ENCODE peak calls at places on chromosome 12, in eight cellular contexts. Q is pancreas, J is spleen, Y is fibroblast of lung, I is epithelial cell of esophagus, W is suprapubic skin, A is stomach, B is NB4. K is an unnamed sample.
A peak's percentile ranks its signal among the peaks of the same experiment; 100 is the strongest.

GRCh38 chr12:131752457-131752856 is 41.6 kb downstream of the SFSWAP start:
- DNase-seq in I (no peak), Y (no peak), Q (no peak), B (no peak), J (no peak), W (no peak), A (no peak), K (no peak)

GRCh38 chr12:76813972-76814371 is 50.1 kb downstream of the ZDHHC17 start:
- DNase-seq in Y (no peak), I (no peak), W (no peak), J (no peak), A (no peak), B (no peak), Q (no peak), K (no peak)

GRCh38 chr12:106079148-106079738 is 59.5 kb downstream of the NUAK1 start:
- DNase-seq in Q (no peak), J (no peak), Y (no peak), B (no peak), W (peak; percentile 6), A (no peak), I (no peak), K (no peak)

GRCh38 chr12:119988440-119988787 is 622 bp upstream of the BICDL1 start:
- DNase-seq in A (no peak), Y (peak; percentile 39), J (no peak), I (no peak), B (no peak), Q (no peak), W (no peak), K (no peak)

GRCh38 chr12:8667280-8667679 is 4.7 kb upstream of the MFAP5 start:
- DNase-seq in I (no peak), W (no peak), B (no peak), Q (no peak), Y (no peak), A (no peak), J (no peak), K (no peak)

GRCh38 chr12:50458606-50459005 is 46.2 kb upstream of the DIP2B start:
- DNase-seq in Y (no peak), Q (no peak), J (no peak), W (no peak), I (peak; percentile 19), B (no peak), A (no peak), K (no peak)

GRCh38 chr12:31386364-31386777 is 60.4 kb upstream of the SINHCAF start:
- DNase-seq in J (no peak), I (no peak), A (no peak), W (no peak), B (no peak), Y (no peak), Q (no peak), K (no peak)

GRCh38 chr12:3551976-3552725 is 61.1 kb downstream of the PRMT8 start:
- DNase-seq in I (no peak), B (no peak), A (peak; percentile 17), Y (no peak), J (no peak), W (no peak), Q (no peak), K (no peak)

GRCh38 chr12:125193798-125194562 is 128.7 kb downstream of the AACS start:
- DNase-seq in B (no peak), A (no peak), I (peak; percentile 31), Q (no peak), W (no peak), J (no peak), Y (no peak), K (no peak)

GRCh38 chr12:130634866-130635265 is 81.2 kb downstream of the RIMBP2 start:
- DNase-seq in J (no peak), W (no peak), A (no peak), B (no peak), I (no peak), Q (no peak), Y (no peak), K (no peak)

GRCh38 chr12:94056419-94057158 is 91.8 kb upstream of the PLXNC1 start:
- DNase-seq in Q (no peak), I (no peak), W (no peak), J (no peak), Y (no peak), A (no peak), B (no peak), K (no peak)

GRCh38 chr12:8698830-8699330 is 1.1 kb downstream of the RIMKLB start:
- DNase-seq in A (no peak), Q (no peak), Y (peak; percentile 43), B (no peak), I (peak; percentile 50), J (no peak), W (no peak), K (no peak)

GRCh38 chr12:55685671-55686070 is 22.0 kb downstream of the ITGA7 start:
- DNase-seq in B (no peak), A (no peak), Y (no peak), W (no peak), J (no peak), I (no peak), Q (no peak), K (no peak)

GRCh38 chr12:109020136-109020535 is 732 bp downstream of the SVOP start:
- DNase-seq in B (no peak), J (no peak), Q (no peak), I (no peak), A (no peak), Y (no peak), W (no peak), K (no peak)

GRCh38 chr12:2844786-2845185 is 10.0 kb upstream of the NRIP2 start:
- DNase-seq in Q (no peak), W (no peak), J (no peak), B (no peak), I (no peak), A (no peak), Y (no peak), K (no peak)

GRCh38 chr12:2239376-2240010 is 186.7 kb downstream of the CACNA1C start:
- DNase-seq in W (no peak), B (no peak), Y (peak; percentile 65), A (no peak), J (no peak), I (no peak), Q (no peak), K (no peak)

GRCh38 chr12:53044052-53044581 is 5.7 kb upstream of the TNS2 start:
- DNase-seq in B (peak; percentile 37), A (no peak), Q (peak; percentile 53), Y (no peak), J (no peak), W (no peak), I (no peak), K (peak; percentile 20)

GRCh38 chr12:90253142-90253541 is 544.5 kb upstream of the ATP2B1 start:
- DNase-seq in W (no peak), B (peak; percentile 78), I (no peak), A (no peak), Q (no peak), Y (no peak), J (no peak), K (no peak)

GRCh38 chr12:120618954-120619615 is 21.3 kb upstream of the CABP1 start:
- DNase-seq in J (no peak), W (no peak), A (no peak), Y (no peak), Q (no peak), B (no peak), I (no peak), K (no peak)

GRCh38 chr12:46224401-46224800 is 44.4 kb downstream of the SLC38A1 start:
- DNase-seq in W (peak; percentile 76), B (no peak), J (no peak), Q (no peak), I (no peak), A (no peak), Y (peak; percentile 94), K (peak; percentile 47)

GRCh38 chr12:107344035-107344808 is 250.9 kb upstream of the CRY1 start:
- DNase-seq in I (peak; percentile 78), A (no peak), Y (no peak), B (no peak), Q (no peak), W (no peak), J (no peak), K (no peak)

GRCh38 chr12:99455350-99456037 is 192.1 kb upstream of the GARIN6 start:
- DNase-seq in W (no peak), J (no peak), Y (no peak), B (peak; percentile 24), A (no peak), I (peak; percentile 83), Q (no peak), K (no peak)

DNA sequence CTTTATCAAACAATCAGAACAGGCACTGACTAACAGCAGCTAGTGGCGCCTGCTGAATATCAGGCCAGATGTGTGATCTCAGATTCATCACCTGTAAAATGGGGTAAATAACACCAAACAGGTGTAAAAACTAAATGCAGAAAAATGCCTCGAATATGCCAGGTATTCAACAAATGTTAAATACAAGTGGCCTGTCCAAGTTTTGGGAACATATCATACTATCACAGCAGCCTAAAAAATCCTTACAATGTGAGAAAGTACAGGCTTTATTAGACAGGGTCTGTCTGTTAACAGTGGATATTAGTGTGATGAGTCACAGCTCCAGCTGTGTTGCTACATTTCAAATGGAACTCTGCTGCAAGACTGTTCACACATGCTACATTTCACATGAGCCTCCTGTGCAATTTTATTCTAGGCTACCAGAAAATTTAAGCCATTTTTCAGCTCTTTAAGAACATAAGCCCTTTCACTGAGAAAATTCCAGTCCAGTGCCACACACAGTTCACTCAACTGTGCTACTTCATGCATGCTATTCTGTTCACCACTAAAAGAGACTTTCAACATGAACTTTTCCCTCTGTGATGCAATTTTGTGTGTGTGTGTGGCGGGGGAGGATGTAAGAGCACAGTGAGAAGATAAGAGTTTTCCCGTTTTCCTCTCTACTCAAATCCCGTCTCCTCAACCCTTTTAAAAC is 56.7 kb downstream of the MSRB3 start:
- DNase-seq in Y (peak; percentile 95), W (no peak), I (peak; percentile 78), Q (peak; percentile 29), A (no peak), J (no peak), B (peak; percentile 43), K (no peak)
- H3K4me3 ChIP-seq in Y (no peak overlapping the region), W (no peak overlapping the region), I (no peak overlapping the region), Q (no peak overlapping the region), A (no peak overlapping the region), J (no peak overlapping the region), B (no peak overlapping the region), K (no peak overlapping the region)

GRCh38 chr12:74552201-74552600 is 14.6 kb downstream of the ATXN7L3B start:
- DNase-seq in I (no peak), W (no peak), J (no peak), Q (no peak), A (no peak), B (no peak), Y (no peak), K (no peak)
- TF ChIP-seq CTCF in I (no peak), W (no peak), J (no peak), Q (no peak), A (no peak), B (no peak), Y (no peak), K (no peak)

DNA sequence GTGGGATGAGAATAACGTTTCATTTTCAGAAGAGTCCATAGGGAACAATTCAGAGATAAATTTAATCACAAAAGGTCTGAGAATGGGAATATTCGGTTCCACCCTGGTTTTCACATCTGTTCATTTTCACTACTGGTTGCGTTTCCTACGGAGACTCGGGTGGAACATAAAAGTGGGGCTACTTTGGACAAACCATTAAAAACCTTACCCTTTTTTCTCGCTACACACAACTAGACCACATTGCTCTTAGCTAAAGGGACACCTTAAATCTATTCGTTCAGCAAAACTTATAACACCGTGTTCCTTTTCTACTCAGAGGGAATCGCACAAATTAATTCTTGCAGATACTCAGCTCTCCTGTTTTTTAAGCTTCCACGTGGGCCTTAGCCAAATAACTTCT is 1.0 kb upstream of the SUDS3 start:
- DNase-seq in A (no peak), I (no peak), W (no peak), Q (no peak), Y (no peak), J (no peak), B (no peak), K (no peak)
- H3K4me3 ChIP-seq in A (no peak overlapping the region), I (no peak overlapping the region), W (peak overlapping the region; percentile 100), Q (no peak overlapping the region), Y (no peak overlapping the region), J (no peak overlapping the region), B (peak overlapping the region; percentile 92), K (peak overlapping the region; percentile 99)

GRCh38 chr12:51821423-51822260 is 26.9 kb downstream of the FIGNL2 start:
- DNase-seq in Q (peak; percentile 30), Y (no peak), B (no peak), W (no peak), I (no peak), A (no peak), J (peak; percentile 84), K (peak; percentile 22)
- TF ChIP-seq CTCF in Q (no peak), Y (no peak), B (no peak), W (no peak), I (no peak), A (no peak), J (no peak), K (no peak)

K was measured in psoas muscle.